ENCODE peak calls at places on chromosomes 11 and 22, in five cellular contexts. Z is C1 segment of cervical spinal cord; S is HEK293T; J is central memory CD4-positive, alpha-beta T cell; P is NB4. X is an unnamed sample.

GRCh38 chr22:18068381-18068988 is 9.3 kb upstream of the PEX26 start:
- DNase-seq in J (no peak), S (no peak), P (no peak), Z (no peak), X (no peak)

GRCh38 chr11:126123686-126124085 is 61.0 kb upstream of the CDON start:
- DNase-seq in Z (no peak), J (no peak), S (no peak), P (peak), X (no peak)

GRCh38 chr11:103894034-103894433 is 142.4 kb upstream of the DDI1 start:
- DNase-seq in J (no peak), P (no peak), Z (no peak), S (no peak), X (no peak)

GRCh38 chr11:31823372-31824371 is 12.6 kb upstream of the PAX6 start:
- DNase-seq in Z (no peak), S (no peak), P (no peak), J (no peak), X (no peak)

GRCh38 chr11:122917311-122917710 is 34.8 kb downstream of the JHY start:
- DNase-seq in Z (no peak), J (no peak), P (no peak), S (no peak), X (no peak)

GRCh38 chr22:22425783-22426624 is 82.5 kb downstream of the ZNF280B start:
- DNase-seq in S (no peak), Z (no peak), J (no peak), P (no peak), X (no peak)

GRCh38 chr22:26393929-26394328 is 35.1 kb upstream of the ASPHD2 start:
- DNase-seq in P (no peak), J (no peak), S (no peak), Z (no peak), X (no peak)

GRCh38 chr22:23820748-23821211 is 18.0 kb downstream of the DERL3 start:
- DNase-seq in J (no peak), Z (no peak), S (no peak), P (peak), X (peak)

GRCh38 chr11:93032580-93032979 is 63.1 kb downstream of the MTNR1B start:
- DNase-seq in S (no peak), P (no peak), J (no peak), Z (no peak), X (no peak)

GRCh38 chr11:444397-445144 is 2.8 kb upstream of the ANO9 start:
- DNase-seq in P (no peak), S (no peak), Z (no peak), J (no peak), X (no peak)

GRCh38 chr11:112693781-112694180 is 267.4 kb upstream of the NCAM1 start:
- DNase-seq in J (no peak), Z (no peak), S (no peak), P (no peak), X (no peak)

GRCh38 chr11:102384419-102385052 is 37.5 kb downstream of the BIRC2 start:
- DNase-seq in Z (no peak), P (no peak), S (no peak), J (no peak), X (no peak)

GRCh38 chr22:38040953-38041759 is 16.0 kb upstream of the PICK1 start:
- DNase-seq in J (no peak), P (no peak), S (no peak), Z (no peak), X (no peak)

GRCh38 chr11:129277216-129277838 is 85.2 kb upstream of the ARHGAP32 start:
- DNase-seq in S (no peak), J (no peak), Z (no peak), P (no peak), X (no peak)

GRCh38 chr11:74877132-74877531 is 71.8 kb downstream of the XRRA1 start:
- DNase-seq in P (peak), Z (no peak), S (no peak), J (no peak), X (no peak)

GRCh38 chr22:50676661-50677492 is 4.3 kb downstream of the SHANK3 start:
- DNase-seq in Z (no peak), P (no peak), S (no peak), J (no peak), X (no peak)

GRCh38 chr22:50314455-50315288 is 7.2 kb upstream of the PLXNB2 start:
- DNase-seq in P (peak), Z (no peak), J (peak), S (no peak), X (peak)

GRCh38 chr11:32706985-32707736 is 87.3 kb downstream of the CCDC73 start:
- DNase-seq in P (peak), S (no peak), Z (no peak), J (no peak), X (no peak)

GRCh38 chr11:79269923-79270322 is 170.9 kb downstream of the TENM4 start:
- DNase-seq in P (no peak), J (no peak), Z (no peak), S (peak), X (no peak)

GRCh38 chr11:110433393-110434333 is 3.9 kb downstream of the FDX1 start:
- DNase-seq in Z (no peak), P (peak), J (peak), S (no peak), X (peak)

GRCh38 chr11:76769645-76770586 is 13.2 kb upstream of the TSKU start:
- DNase-seq in J (no peak), P (peak), Z (no peak), S (no peak), X (peak)